ENCODE peak calls at places on chromosomes 3 and 15, in four cellular contexts. J is HepG2, N is GM23338, M is Panc1. Y is an unnamed sample.

GRCh38 chr15:83282859-83283812 is 1.3 kb downstream of the BNC1 start:
- ATAC-seq in J (no peak), M (no peak), N (peak), Y (peak)

GRCh38 chr15:58546066-58546591 is 114.3 kb downstream of the LIPC start:
- ATAC-seq in M (no peak), N (no peak), J (no peak), Y (no peak)

GRCh38 chr3:178201714-178202113 is 334.5 kb upstream of the KCNMB2 start:
- ATAC-seq in J (no peak), M (no peak), N (no peak), Y (no peak)

GRCh38 chr3:124810970-124811369 is 76.2 kb downstream of the ITGB5 start:
- ATAC-seq in J (no peak), N (no peak), M (no peak), Y (no peak)

GRCh38 chr3:158732856-158733200 is 571 bp upstream of the RARRES1 start:
- ATAC-seq in J (no peak), N (peak), M (no peak), Y (no peak)

GRCh38 chr15:26888761-26889160 is 21.9 kb downstream of the GABRA5 start:
- ATAC-seq in J (peak), N (no peak), M (peak), Y (no peak)

GRCh38 chr3:169007145-169007544 is 656.4 kb downstream of the MECOM start:
- ATAC-seq in N (no peak), M (no peak), J (no peak), Y (no peak)

GRCh38 chr3:139388961-139389551 is 391 bp downstream of the COPB2 start:
- ATAC-seq in J (no peak), N (no peak), M (no peak), Y (no peak)

GRCh38 chr3:186788482-186789370 is 5.3 kb downstream of the EIF4A2 start:
- ATAC-seq in N (no peak), M (no peak), J (no peak), Y (no peak)
- H3K4me3 ChIP-seq in N (no peak), M (no peak), J (no peak), Y (no peak)

DNA sequence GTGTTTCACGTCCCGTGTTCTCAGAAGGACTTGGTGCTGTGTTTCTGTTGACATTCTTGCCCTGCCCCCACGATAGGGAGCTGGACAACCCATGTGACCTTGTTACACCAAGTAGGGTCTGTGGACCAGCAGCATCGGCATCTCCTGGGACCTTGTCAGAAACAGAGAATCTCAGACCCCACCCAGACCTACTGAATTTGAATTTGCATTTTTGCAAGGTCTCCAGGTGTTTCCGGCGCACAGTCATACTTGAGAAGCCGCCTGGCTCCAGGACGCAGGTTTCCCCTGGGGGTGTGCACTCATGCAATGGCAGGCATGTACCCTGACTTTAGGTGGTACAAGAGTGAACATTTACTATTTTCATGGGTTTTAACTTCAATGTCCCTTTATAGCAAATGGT is 117.9 kb downstream of the TLE3 start:
- ATAC-seq in M (no peak), J (no peak), N (no peak), Y (no peak)
- TF ChIP-seq POLR2AphosphoS5 in M (no peak), J (no peak), N (no peak), Y (no peak)

DNA sequence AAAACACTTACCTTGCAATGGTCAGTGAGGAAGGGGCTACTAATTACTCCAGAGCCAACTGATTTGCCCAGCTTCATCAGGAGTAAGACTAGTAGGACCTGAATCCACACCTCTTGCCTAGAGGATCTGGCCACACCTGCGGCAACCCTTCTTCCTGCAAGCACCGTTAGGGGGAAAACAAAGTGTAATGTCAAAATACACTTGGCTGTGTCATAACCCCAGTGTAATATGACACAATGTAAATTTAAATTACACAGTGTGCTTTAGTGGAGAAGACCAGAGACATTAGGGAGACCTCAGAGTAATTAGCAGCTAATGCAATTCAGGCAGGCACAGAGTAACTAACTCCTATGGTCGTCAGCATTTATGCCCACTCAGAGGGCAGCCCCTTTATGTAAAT is 308.5 kb upstream of the ARRDC4 start:
- ATAC-seq in N (no peak), M (no peak), J (no peak), Y (no peak)
- H3K4me3 ChIP-seq in N (peak), M (no peak), J (no peak), Y (no peak)

GRCh38 chr15:39598958-39599845 is 18.3 kb downstream of the THBS1 start:
- ATAC-seq in M (no peak), J (no peak), N (peak), Y (peak)

GRCh38 chr15:39598186-39598850 is 17.4 kb downstream of the THBS1 start:
- ATAC-seq in M (no peak), J (no peak), N (no peak), Y (no peak)

GRCh38 chr15:39597336-39597735 is 16.5 kb downstream of the THBS1 start:
- ATAC-seq in M (no peak), N (no peak), J (no peak), Y (no peak)

GRCh38 chr15:39596358-39597051 is 15.6 kb downstream of the THBS1 start:
- ATAC-seq in J (no peak), M (no peak), N (no peak), Y (no peak)

GRCh38 chr15:39597751-39598185 is 16.9 kb downstream of the THBS1 start:
- ATAC-seq in N (no peak), M (no peak), J (no peak), Y (no peak)
- TF ChIP-seq POLR2AphosphoS5 in N (no peak), M (no peak), J (peak), Y (peak)

GRCh38 chr3:129556890-129557736 is 14.1 kb downstream of the H1-8 start:
- ATAC-seq in M (no peak), N (peak), J (no peak), Y (peak)

GRCh38 chr3:129558772-129559564 is 16.0 kb downstream of the H1-8 start:
- ATAC-seq in N (no peak), J (peak), M (no peak), Y (no peak)

GRCh38 chr3:129559565-129560079 is 16.6 kb downstream of the H1-8 start:
- ATAC-seq in M (no peak), N (no peak), J (no peak), Y (no peak)

GRCh38 chr3:129557737-129558037 is 14.7 kb downstream of the H1-8 start:
- ATAC-seq in J (no peak), M (no peak), N (no peak), Y (no peak)

GRCh38 chr3:129558076-129558771 is 15.2 kb downstream of the H1-8 start:
- ATAC-seq in N (no peak), M (no peak), J (no peak), Y (no peak)
- H3K4me3 ChIP-seq in N (no peak), M (no peak), J (no peak), Y (no peak)

DNA sequence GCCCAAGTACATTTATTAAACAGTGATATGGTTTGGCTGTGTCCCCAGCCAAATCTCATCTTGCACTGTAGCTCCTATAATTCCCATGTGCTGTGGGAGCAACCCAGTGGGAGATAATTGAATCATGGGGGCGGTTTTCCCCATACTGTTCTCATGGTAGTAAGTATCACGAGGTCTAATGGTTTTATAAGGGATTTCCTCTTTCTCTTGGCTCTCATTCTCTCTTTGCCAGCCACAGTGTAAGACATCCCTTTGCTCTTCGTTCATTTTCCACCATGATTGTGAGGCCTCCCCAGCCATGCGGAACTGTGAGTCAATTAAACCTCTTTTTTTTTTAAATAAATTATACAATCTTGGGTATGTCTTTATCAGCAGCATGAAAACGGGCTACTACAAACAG is 228.0 kb upstream of the TP63 start:
- ATAC-seq in J (no peak), M (no peak), N (no peak), Y (no peak)
- TF ChIP-seq POLR2AphosphoS5 in J (no peak), M (no peak), N (no peak), Y (no peak)

GRCh38 chr3:196796317-196796716 is 56.7 kb downstream of the PAK2 start:
- ATAC-seq in J (no peak), M (no peak), N (no peak), Y (no peak)

GRCh38 chr3:196794467-196794866 is 54.8 kb downstream of the PAK2 start:
- ATAC-seq in M (no peak), N (peak), J (no peak), Y (no peak)

GRCh38 chr3:196790636-196791035 is 51.0 kb downstream of the PAK2 start:
- ATAC-seq in N (no peak), J (no peak), M (no peak), Y (no peak)

GRCh38 chr3:196792771-196793170 is 53.1 kb downstream of the PAK2 start:
- ATAC-seq in N (no peak), J (peak), M (peak), Y (no peak)

DNA sequence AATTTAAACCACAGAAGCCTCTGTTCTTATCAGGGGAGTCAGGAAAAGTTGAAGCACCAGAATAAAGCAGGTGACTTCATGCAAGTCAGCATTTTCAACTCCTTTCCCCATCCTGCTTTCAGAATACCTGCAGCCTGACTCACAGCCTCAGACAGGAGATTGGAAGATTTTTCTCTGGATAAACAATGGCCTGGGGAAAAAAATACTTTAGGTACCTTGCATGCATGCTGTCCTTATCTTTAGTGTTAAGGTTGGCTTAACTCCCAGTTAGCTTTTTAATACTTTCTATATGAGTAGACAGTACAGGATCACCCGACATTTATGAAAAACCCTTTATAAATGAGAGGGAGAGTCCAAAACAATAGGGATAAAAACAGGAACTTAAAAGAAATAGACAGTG is 53.6 kb downstream of the PAK2 start:
- ATAC-seq in J (peak), N (no peak), M (peak), Y (no peak)
- H3K4me3 ChIP-seq in J (no peak), N (no peak), M (no peak), Y (no peak)

GRCh38 chr3:22859618-22860017 is 343.5 kb upstream of the UBE2E2 start:
- ATAC-seq in J (no peak), M (no peak), N (no peak), Y (no peak)
- TF ChIP-seq POLR2AphosphoS5 in J (no peak), M (no peak), N (no peak), Y (no peak)

GRCh38 chr3:102259636-102260035 is 175.2 kb upstream of the ZPLD1 start:
- ATAC-seq in M (no peak), N (no peak), J (no peak), Y (no peak)

GRCh38 chr3:102258666-102259227 is 176.1 kb upstream of the ZPLD1 start:
- ATAC-seq in N (no peak), J (no peak), M (no peak), Y (no peak)

GRCh38 chr3:102255736-102256135 is 179.1 kb upstream of the ZPLD1 start:
- ATAC-seq in J (no peak), M (no peak), N (no peak), Y (no peak)
- H3K4me3 ChIP-seq in J (no peak), M (no peak), N (no peak), Y (no peak)

DNA sequence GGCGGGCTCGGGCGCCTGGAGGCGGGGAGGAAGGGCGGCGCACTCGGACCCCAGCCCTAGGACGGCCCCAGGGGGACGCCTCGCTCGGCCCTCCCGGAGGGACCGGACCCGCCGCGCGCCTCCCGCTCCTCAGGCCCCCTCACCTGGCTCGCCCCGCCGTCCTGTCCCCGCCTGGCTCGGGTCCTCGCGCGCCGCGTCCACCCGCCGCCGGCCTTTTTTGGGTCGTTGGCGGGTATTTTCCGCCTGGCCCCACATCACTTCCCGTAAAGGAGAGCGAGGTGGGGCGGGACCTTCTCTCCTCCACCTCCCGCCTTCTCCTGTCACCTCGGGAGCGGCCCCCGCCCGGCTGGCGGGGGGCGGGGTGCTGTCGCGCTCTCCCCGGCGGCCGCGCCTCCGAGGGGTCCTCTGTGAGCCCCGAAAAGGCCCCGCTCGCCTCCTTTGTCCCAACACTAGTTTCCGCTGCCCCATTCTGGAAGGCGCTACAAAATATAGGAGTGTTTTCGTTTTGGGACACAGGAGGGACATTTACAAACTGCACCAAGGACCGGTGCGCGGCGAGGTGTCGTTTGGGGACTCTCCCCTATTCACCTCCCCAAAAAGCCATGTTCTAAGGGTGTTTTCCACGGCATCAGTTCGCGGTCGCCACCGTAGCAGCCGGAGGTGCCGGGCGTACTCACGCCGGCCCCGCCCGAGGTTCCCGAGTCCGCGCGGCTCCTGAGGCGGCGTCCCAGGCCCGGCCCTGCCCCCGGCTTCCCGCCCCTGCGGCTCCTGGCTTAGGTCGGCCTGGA is at the start of gene RAB27A:
- ATAC-seq in N (peak), J (peak), M (peak), Y (peak)
- TF ChIP-seq POLR2AphosphoS5 in N (no peak), J (no peak), M (no peak), Y (peak)